ENCODE peak calls at places on chromosome 15, in seven cellular contexts. One of them, this sample, is unnamed.
A peak's percentile ranks its signal among the peaks of the same experiment; 100 is the strongest.

GRCh38 chr15:32651229-32651837 is 9.8 kb downstream of the SCG5 start:
- DNase-seq in upper lobe of left lung: peak; percentile 39
- DNase-seq in uterus: peak; percentile 19
- DNase-seq in A549: peak; percentile 76
- DNase-seq in HCT116: peak; percentile 23
- DNase-seq in IMR-90: peak; percentile 73
- DNase-seq in sigmoid colon: peak; percentile 64
- DNase-seq in this sample: no peak

GRCh38 chr15:40377606-40378005 is 4.9 kb upstream of the KNSTRN start:
- DNase-seq in upper lobe of left lung: no peak
- DNase-seq in uterus: no peak
- DNase-seq in A549: no peak
- DNase-seq in HCT116: no peak
- DNase-seq in IMR-90: no peak
- DNase-seq in sigmoid colon: no peak
- DNase-seq in this sample: no peak

GRCh38 chr15:41411031-41411430 is 5.9 kb upstream of the RTF1 start:
- DNase-seq in upper lobe of left lung: no peak
- DNase-seq in uterus: no peak
- DNase-seq in A549: no peak
- DNase-seq in HCT116: no peak
- DNase-seq in IMR-90: no peak
- DNase-seq in sigmoid colon: no peak
- DNase-seq in this sample: no peak

GRCh38 chr15:95894407-95894956 is 436.0 kb upstream of the NR2F2 start:
- DNase-seq in upper lobe of left lung: no peak
- DNase-seq in uterus: no peak
- DNase-seq in A549: no peak
- DNase-seq in HCT116: no peak
- DNase-seq in IMR-90: no peak
- DNase-seq in sigmoid colon: no peak
- DNase-seq in this sample: no peak

GRCh38 chr15:90336705-90337141 is 15.4 kb upstream of the ZNF774 start:
- DNase-seq in upper lobe of left lung: peak; percentile 73
- DNase-seq in uterus: no peak
- DNase-seq in A549: peak; percentile 69
- DNase-seq in HCT116: no peak
- DNase-seq in IMR-90: peak; percentile 85
- DNase-seq in sigmoid colon: peak; percentile 47
- DNase-seq in this sample: no peak

GRCh38 chr15:84725001-84725491 is 9.1 kb upstream of the SEC11A start:
- DNase-seq in upper lobe of left lung: peak; percentile 66
- DNase-seq in uterus: no peak
- DNase-seq in A549: no peak
- DNase-seq in HCT116: no peak
- DNase-seq in IMR-90: peak; percentile 15
- DNase-seq in sigmoid colon: no peak
- DNase-seq in this sample: no peak

GRCh38 chr15:51111061-51111460 is 16.4 kb upstream of the TNFAIP8L3 start:
- DNase-seq in upper lobe of left lung: no peak
- DNase-seq in uterus: no peak
- DNase-seq in A549: no peak
- DNase-seq in HCT116: no peak
- DNase-seq in IMR-90: peak; percentile 51
- DNase-seq in sigmoid colon: no peak
- DNase-seq in this sample: no peak

GRCh38 chr15:48550822-48551525 is 94.5 kb downstream of the FBN1 start:
- DNase-seq in upper lobe of left lung: no peak
- DNase-seq in uterus: no peak
- DNase-seq in A549: no peak
- DNase-seq in HCT116: no peak
- DNase-seq in IMR-90: no peak
- DNase-seq in sigmoid colon: no peak
- DNase-seq in this sample: no peak

GRCh38 chr15:68408526-68408925 is 23.4 kb downstream of the ITGA11 start:
- DNase-seq in upper lobe of left lung: no peak
- DNase-seq in uterus: peak; percentile 12
- DNase-seq in A549: no peak
- DNase-seq in HCT116: no peak
- DNase-seq in IMR-90: no peak
- DNase-seq in sigmoid colon: peak; percentile 40
- DNase-seq in this sample: peak; percentile 77

GRCh38 chr15:63052128-63052826 is 9.7 kb downstream of the TPM1 start:
- DNase-seq in upper lobe of left lung: no peak
- DNase-seq in uterus: no peak
- DNase-seq in A549: no peak
- DNase-seq in HCT116: no peak
- DNase-seq in IMR-90: no peak
- DNase-seq in sigmoid colon: no peak
- DNase-seq in this sample: no peak

GRCh38 chr15:63051701-63052066 is 9.1 kb downstream of the TPM1 start:
- DNase-seq in upper lobe of left lung: no peak
- DNase-seq in uterus: no peak
- DNase-seq in A549: no peak
- DNase-seq in HCT116: no peak
- DNase-seq in IMR-90: no peak
- DNase-seq in sigmoid colon: no peak
- DNase-seq in this sample: no peak

GRCh38 chr15:63048986-63049665 is 6.6 kb downstream of the TPM1 start:
- DNase-seq in upper lobe of left lung: peak; percentile 49
- DNase-seq in uterus: peak; percentile 42
- DNase-seq in A549: peak; percentile 85
- DNase-seq in HCT116: no peak
- DNase-seq in IMR-90: peak; percentile 66
- DNase-seq in sigmoid colon: peak; percentile 81
- DNase-seq in this sample: no peak

GRCh38 chr15:63049747-63050439 is 7.3 kb downstream of the TPM1 start:
- DNase-seq in upper lobe of left lung: no peak
- DNase-seq in uterus: no peak
- DNase-seq in A549: peak; percentile 53
- DNase-seq in HCT116: no peak
- DNase-seq in IMR-90: no peak
- DNase-seq in sigmoid colon: no peak
- DNase-seq in this sample: no peak

GRCh38 chr15:63050737-63051700 is 8.5 kb downstream of the TPM1 start:
- DNase-seq in upper lobe of left lung: no peak
- DNase-seq in uterus: no peak
- DNase-seq in A549: peak; percentile 96
- DNase-seq in HCT116: no peak
- DNase-seq in IMR-90: peak; percentile 88
- DNase-seq in sigmoid colon: no peak
- DNase-seq in this sample: no peak
- TF ChIP-seq POLR2A in upper lobe of left lung: no peak
- TF ChIP-seq POLR2A in uterus: no peak
- TF ChIP-seq POLR2A in A549: no peak
- TF ChIP-seq POLR2A in HCT116: no peak
- TF ChIP-seq POLR2A in IMR-90: peak; percentile 8
- TF ChIP-seq POLR2A in sigmoid colon: no peak
- TF ChIP-seq POLR2A in this sample: no peak

DNA sequence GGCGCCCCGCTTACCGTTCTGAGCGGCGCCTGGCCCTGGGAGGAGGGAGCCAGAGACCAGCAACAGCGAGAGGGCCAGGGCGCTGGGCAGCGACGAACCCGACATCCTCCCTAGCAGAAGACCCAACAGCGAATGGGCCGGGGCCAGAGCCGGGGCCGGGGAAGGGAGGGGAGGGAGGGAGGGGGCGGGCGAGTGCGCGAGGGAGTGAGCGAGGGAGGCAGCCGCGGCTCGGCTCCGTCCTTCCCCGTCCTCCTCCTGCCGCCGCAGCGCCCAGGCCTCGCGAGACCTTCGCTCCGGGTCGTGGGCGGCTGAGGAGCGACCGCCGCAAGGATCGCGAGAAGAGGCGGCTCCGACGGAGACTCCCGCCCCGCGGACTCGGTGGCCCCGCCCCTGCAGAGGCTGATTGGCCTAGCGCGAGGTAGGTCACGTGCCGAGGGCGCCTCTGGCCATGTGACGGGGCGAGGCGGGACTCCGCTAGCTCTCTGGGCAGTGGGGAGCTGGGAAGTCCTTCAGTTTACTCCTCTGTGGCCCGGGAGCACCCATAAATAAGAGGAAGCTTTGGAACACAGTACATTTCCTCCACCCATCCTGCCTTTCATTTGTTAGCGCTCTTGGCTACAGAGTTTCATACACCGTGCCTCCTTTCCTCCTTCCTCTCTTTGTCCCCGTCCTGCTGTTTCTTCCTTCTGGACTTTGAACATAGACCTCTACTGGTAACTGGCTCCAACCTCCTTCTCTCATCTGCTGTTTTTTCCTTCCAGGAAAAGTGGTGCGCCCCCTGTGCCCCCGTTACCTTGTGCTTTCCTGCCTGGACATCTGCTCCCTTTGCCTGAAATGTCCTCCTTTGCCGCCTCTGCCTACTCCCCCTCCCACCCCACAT is at the start of gene NPTN:
- DNase-seq in upper lobe of left lung: peak; percentile 99
- DNase-seq in uterus: peak; percentile 99
- DNase-seq in A549: peak; percentile 98
- DNase-seq in HCT116: peak; percentile 89
- DNase-seq in IMR-90: peak; percentile 96
- DNase-seq in sigmoid colon: peak; percentile 99
- DNase-seq in this sample: peak; percentile 99
- TF ChIP-seq POLR2A in upper lobe of left lung: no peak
- TF ChIP-seq POLR2A in uterus: peak; percentile 83
- TF ChIP-seq POLR2A in A549: peak; percentile 87
- TF ChIP-seq POLR2A in HCT116: peak; percentile 96
- TF ChIP-seq POLR2A in IMR-90: peak; percentile 85
- TF ChIP-seq POLR2A in sigmoid colon: peak; percentile 52
- TF ChIP-seq POLR2A in this sample: peak; percentile 54

GRCh38 chr15:75452364-75452967 is 976 bp upstream of the SIN3A start:
- DNase-seq in upper lobe of left lung: peak; percentile 90
- DNase-seq in uterus: peak; percentile 90
- DNase-seq in A549: peak; percentile 89
- DNase-seq in HCT116: peak; percentile 62
- DNase-seq in IMR-90: peak; percentile 70
- DNase-seq in sigmoid colon: peak; percentile 95
- DNase-seq in this sample: no peak
- TF ChIP-seq POLR2A in upper lobe of left lung: no peak
- TF ChIP-seq POLR2A in uterus: no peak
- TF ChIP-seq POLR2A in A549: no peak
- TF ChIP-seq POLR2A in HCT116: peak; percentile 24
- TF ChIP-seq POLR2A in IMR-90: peak; percentile 74
- TF ChIP-seq POLR2A in sigmoid colon: peak; percentile 45
- TF ChIP-seq POLR2A in this sample: no peak

GRCh38 chr15:61112231-61112630 is 116.9 kb downstream of the RORA start:
- DNase-seq in upper lobe of left lung: no peak
- DNase-seq in uterus: peak; percentile 23
- DNase-seq in A549: no peak
- DNase-seq in HCT116: no peak
- DNase-seq in IMR-90: no peak
- DNase-seq in sigmoid colon: no peak
- DNase-seq in this sample: no peak
- TF ChIP-seq POLR2A in upper lobe of left lung: no peak
- TF ChIP-seq POLR2A in uterus: no peak
- TF ChIP-seq POLR2A in A549: no peak
- TF ChIP-seq POLR2A in HCT116: no peak
- TF ChIP-seq POLR2A in IMR-90: no peak
- TF ChIP-seq POLR2A in sigmoid colon: no peak
- TF ChIP-seq POLR2A in this sample: no peak